ENCODE peak calls at places on chromosome 2, in seven cellular contexts. One of them, this sample, is unnamed.

GRCh38 chr2:178204987-178205386 is 10.7 kb downstream of the OSBPL6 start:
- DNase-seq in ovary: no peak
- DNase-seq in lower lobe of right lung: no peak
- DNase-seq in brain microvascular endothelial cell: no peak
- DNase-seq in PC-3: no peak
- DNase-seq in uterus: no peak
- DNase-seq in CD4-positive, alpha-beta T cell: no peak
- DNase-seq in this sample: no peak

GRCh38 chr2:33589444-33589843 is 9.7 kb downstream of the FAM98A start:
- DNase-seq in brain microvascular endothelial cell: no peak
- DNase-seq in PC-3: no peak
- DNase-seq in CD4-positive, alpha-beta T cell: no peak
- DNase-seq in ovary: no peak
- DNase-seq in uterus: no peak
- DNase-seq in lower lobe of right lung: no peak
- DNase-seq in this sample: no peak

GRCh38 chr2:15840173-15840572 is 100.2 kb upstream of the MYCN start:
- DNase-seq in ovary: no peak
- DNase-seq in CD4-positive, alpha-beta T cell: no peak
- DNase-seq in brain microvascular endothelial cell: no peak
- DNase-seq in uterus: no peak
- DNase-seq in PC-3: peak; percentile 56
- DNase-seq in lower lobe of right lung: no peak
- DNase-seq in this sample: no peak

GRCh38 chr2:187462839-187463238 is 14.8 kb upstream of the CALCRL start:
- DNase-seq in PC-3: no peak
- DNase-seq in CD4-positive, alpha-beta T cell: no peak
- DNase-seq in uterus: no peak
- DNase-seq in ovary: no peak
- DNase-seq in brain microvascular endothelial cell: no peak
- DNase-seq in lower lobe of right lung: no peak
- DNase-seq in this sample: no peak

GRCh38 chr2:83069724-83070123 is 1389.4 kb downstream of the SUCLG1 start:
- DNase-seq in uterus: no peak
- DNase-seq in CD4-positive, alpha-beta T cell: no peak
- DNase-seq in brain microvascular endothelial cell: peak; percentile 77
- DNase-seq in PC-3: peak; percentile 33
- DNase-seq in ovary: no peak
- DNase-seq in lower lobe of right lung: no peak
- DNase-seq in this sample: no peak

GRCh38 chr2:66948234-66948633 is 448.9 kb upstream of the ETAA1 start:
- DNase-seq in CD4-positive, alpha-beta T cell: no peak
- DNase-seq in uterus: no peak
- DNase-seq in ovary: no peak
- DNase-seq in PC-3: no peak
- DNase-seq in brain microvascular endothelial cell: no peak
- DNase-seq in lower lobe of right lung: no peak
- DNase-seq in this sample: no peak

GRCh38 chr2:68741805-68742306 is 7.2 kb downstream of the ARHGAP25 start:
- DNase-seq in uterus: no peak
- DNase-seq in brain microvascular endothelial cell: no peak
- DNase-seq in CD4-positive, alpha-beta T cell: no peak
- DNase-seq in PC-3: peak; percentile 16
- DNase-seq in ovary: no peak
- DNase-seq in lower lobe of right lung: no peak
- DNase-seq in this sample: no peak

GRCh38 chr2:134727385-134727784 is 8.6 kb upstream of the TMEM163 start:
- DNase-seq in uterus: no peak
- DNase-seq in PC-3: peak; percentile 57
- DNase-seq in brain microvascular endothelial cell: peak; percentile 70
- DNase-seq in lower lobe of right lung: no peak
- DNase-seq in CD4-positive, alpha-beta T cell: no peak
- DNase-seq in ovary: no peak
- DNase-seq in this sample: no peak

DNA sequence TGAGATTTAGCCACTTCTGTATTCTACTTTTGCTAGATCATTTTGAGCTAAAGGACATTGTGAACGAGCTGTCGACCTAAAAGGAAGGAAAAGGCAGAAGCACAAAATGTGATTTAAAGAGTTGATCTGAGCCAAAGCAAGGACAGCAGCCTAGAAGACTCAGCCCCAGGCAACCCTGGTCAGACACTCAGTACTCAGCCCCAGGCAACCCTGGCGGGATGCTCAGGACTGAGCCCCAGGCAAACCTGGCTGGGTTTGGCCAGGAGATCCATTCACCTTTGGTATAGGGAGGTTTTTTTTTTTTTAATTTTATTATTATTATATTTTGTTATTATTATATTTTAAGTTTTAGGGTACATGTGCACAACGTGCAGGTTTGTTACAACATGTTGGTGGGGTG is 34.3 kb upstream of the PXDN start:
- DNase-seq in PC-3: no peak
- DNase-seq in uterus: no peak
- DNase-seq in lower lobe of right lung: no peak
- DNase-seq in CD4-positive, alpha-beta T cell: no peak
- DNase-seq in ovary: no peak
- DNase-seq in brain microvascular endothelial cell: no peak
- DNase-seq in this sample: no peak
- H3K27me3 ChIP-seq in PC-3: peaks cover 9% of the 10 kb centered on the region
- H3K27me3 ChIP-seq in uterus: no peaks in the 10 kb centered on the region
- H3K27me3 ChIP-seq in lower lobe of right lung: no peaks in the 10 kb centered on the region
- H3K27me3 ChIP-seq in CD4-positive, alpha-beta T cell: no peaks in the 10 kb centered on the region
- H3K27me3 ChIP-seq in ovary: no peaks in the 10 kb centered on the region
- H3K27me3 ChIP-seq in brain microvascular endothelial cell: no peaks in the 10 kb centered on the region
- H3K27me3 ChIP-seq in this sample: no peaks in the 10 kb centered on the region

DNA sequence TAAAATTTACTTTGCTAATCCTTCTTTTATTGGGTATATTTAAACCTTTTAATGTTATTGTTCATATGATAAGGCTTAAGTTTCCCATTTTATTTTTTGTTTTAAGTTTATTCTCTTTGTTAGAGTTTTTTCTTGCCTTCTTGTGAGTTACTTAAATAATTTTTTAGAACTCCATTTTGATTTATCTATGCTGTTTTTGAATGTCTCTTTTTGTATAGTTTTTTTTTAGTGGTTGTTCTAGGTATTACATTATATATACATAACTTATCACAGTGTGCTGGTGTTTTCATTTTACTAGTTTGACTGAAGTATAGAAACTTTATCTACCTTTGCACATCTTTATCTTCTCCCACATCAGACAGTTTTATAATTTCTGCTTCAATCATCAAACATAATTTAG is 49.4 kb upstream of the TGFA start:
- DNase-seq in brain microvascular endothelial cell: no peak
- DNase-seq in lower lobe of right lung: no peak
- DNase-seq in PC-3: no peak
- DNase-seq in ovary: no peak
- DNase-seq in CD4-positive, alpha-beta T cell: no peak
- DNase-seq in uterus: no peak
- DNase-seq in this sample: no peak
- TF ChIP-seq CTCF in brain microvascular endothelial cell: no peak
- TF ChIP-seq CTCF in lower lobe of right lung: no peak
- TF ChIP-seq CTCF in PC-3: peak; percentile 36
- TF ChIP-seq CTCF in ovary: no peak
- TF ChIP-seq CTCF in CD4-positive, alpha-beta T cell: no peak
- TF ChIP-seq CTCF in uterus: no peak
- TF ChIP-seq CTCF in this sample: peak; percentile 11

DNA sequence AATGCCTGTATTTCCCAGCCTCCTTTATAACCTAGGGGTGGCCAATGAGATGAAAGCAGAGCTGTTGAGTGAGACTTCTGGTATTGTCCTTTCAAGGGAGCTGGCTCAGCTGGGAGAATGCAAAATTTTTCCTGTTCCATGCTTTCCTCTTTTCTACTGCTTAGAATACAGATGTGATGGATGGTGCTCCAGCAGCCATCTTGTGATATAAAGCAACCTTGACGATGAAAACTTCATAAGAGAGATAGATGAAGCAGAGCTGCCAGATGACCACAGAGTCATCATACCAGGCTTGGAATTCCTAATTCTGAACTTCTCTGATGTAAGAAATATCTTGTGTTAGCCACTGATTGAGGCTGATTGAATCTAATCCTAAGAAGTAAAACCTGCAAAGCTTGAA is 11.9 kb upstream of the INHBB start:
- DNase-seq in brain microvascular endothelial cell: no peak
- DNase-seq in ovary: no peak
- DNase-seq in lower lobe of right lung: no peak
- DNase-seq in PC-3: no peak
- DNase-seq in uterus: no peak
- DNase-seq in CD4-positive, alpha-beta T cell: no peak
- DNase-seq in this sample: no peak
- H3K27me3 ChIP-seq in brain microvascular endothelial cell: peaks cover 42% of the 10 kb centered on the region
- H3K27me3 ChIP-seq in ovary: no peaks in the 10 kb centered on the region
- H3K27me3 ChIP-seq in lower lobe of right lung: peaks cover 11% of the 10 kb centered on the region
- H3K27me3 ChIP-seq in PC-3: no peaks in the 10 kb centered on the region
- H3K27me3 ChIP-seq in uterus: no peaks in the 10 kb centered on the region
- H3K27me3 ChIP-seq in CD4-positive, alpha-beta T cell: no peaks in the 10 kb centered on the region
- H3K27me3 ChIP-seq in this sample: no peaks in the 10 kb centered on the region

DNA sequence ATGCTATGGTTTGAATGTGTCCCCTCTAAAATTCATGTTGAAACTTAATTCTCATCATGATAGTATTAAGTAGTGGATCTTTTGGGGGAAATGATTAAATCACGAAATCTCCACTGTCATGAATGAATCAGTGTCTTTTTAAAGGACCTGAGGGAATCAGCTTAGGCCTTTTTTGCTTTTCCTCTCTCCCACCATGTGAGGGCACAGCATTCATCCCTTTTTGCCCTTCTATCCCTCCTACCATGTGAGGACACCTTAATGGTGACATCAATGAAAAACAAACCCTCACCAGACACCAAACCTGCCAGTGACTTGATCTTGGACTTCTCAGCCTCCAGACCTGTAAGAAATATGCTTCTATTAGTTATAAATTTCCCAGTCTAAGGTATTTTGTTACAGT is 247.1 kb upstream of the UBE2E3 start:
- DNase-seq in CD4-positive, alpha-beta T cell: no peak
- DNase-seq in lower lobe of right lung: no peak
- DNase-seq in uterus: no peak
- DNase-seq in ovary: no peak
- DNase-seq in brain microvascular endothelial cell: no peak
- DNase-seq in PC-3: peak; percentile 22
- DNase-seq in this sample: no peak
- TF ChIP-seq CTCF in CD4-positive, alpha-beta T cell: no peak
- TF ChIP-seq CTCF in lower lobe of right lung: no peak
- TF ChIP-seq CTCF in uterus: no peak
- TF ChIP-seq CTCF in ovary: no peak
- TF ChIP-seq CTCF in brain microvascular endothelial cell: no peak
- TF ChIP-seq CTCF in PC-3: no peak
- TF ChIP-seq CTCF in this sample: no peak